ENCODE peak calls at places on chromosomes 11 and 22, in six cellular contexts. One of them, this sample, is unnamed.
A peak's percentile ranks its signal among the peaks of the same experiment; 100 is the strongest.

GRCh38 chr22:39595622-39596182 is 25.1 kb downstream of the CACNA1I start:
- DNase-seq in H54: no peak
- DNase-seq in tibial nerve: no peak
- DNase-seq in EL: no peak
- DNase-seq in T1000: no peak
- DNase-seq in fibroblast of pulmonary artery: no peak
- DNase-seq in this sample: no peak

GRCh38 chr11:10373340-10373739 is 68.5 kb downstream of the ADM start:
- DNase-seq in H54: no peak
- DNase-seq in tibial nerve: no peak
- DNase-seq in EL: peak; percentile 34
- DNase-seq in fibroblast of pulmonary artery: no peak
- DNase-seq in T1000: no peak
- DNase-seq in this sample: no peak

GRCh38 chr22:31229402-31230140 is 17.5 kb downstream of the LIMK2 start:
- DNase-seq in H54: no peak
- DNase-seq in T1000: no peak
- DNase-seq in fibroblast of pulmonary artery: peak; percentile 58
- DNase-seq in tibial nerve: no peak
- DNase-seq in EL: peak; percentile 29
- DNase-seq in this sample: peak; percentile 40

GRCh38 chr11:123314972-123315371 is 115.1 kb upstream of the GRAMD1B start:
- DNase-seq in fibroblast of pulmonary artery: no peak
- DNase-seq in EL: no peak
- DNase-seq in H54: no peak
- DNase-seq in T1000: no peak
- DNase-seq in tibial nerve: no peak
- DNase-seq in this sample: no peak

GRCh38 chr22:37387793-37388192 is 39.5 kb downstream of the ELFN2 start:
- DNase-seq in tibial nerve: no peak
- DNase-seq in H54: no peak
- DNase-seq in T1000: no peak
- DNase-seq in fibroblast of pulmonary artery: no peak
- DNase-seq in EL: no peak
- DNase-seq in this sample: no peak

GRCh38 chr11:17513853-17514252 is 30.4 kb downstream of the USH1C start:
- DNase-seq in tibial nerve: no peak
- DNase-seq in H54: no peak
- DNase-seq in T1000: no peak
- DNase-seq in fibroblast of pulmonary artery: no peak
- DNase-seq in EL: peak; percentile 19
- DNase-seq in this sample: peak; percentile 10

GRCh38 chr11:86632499-86633269 is 39.7 kb downstream of the ME3 start:
- DNase-seq in tibial nerve: no peak
- DNase-seq in H54: peak; percentile 63
- DNase-seq in T1000: peak; percentile 65
- DNase-seq in EL: peak; percentile 100
- DNase-seq in fibroblast of pulmonary artery: peak; percentile 90
- DNase-seq in this sample: peak; percentile 100

GRCh38 chr11:14908214-14908880 is 16.3 kb upstream of the CYP2R1 start:
- DNase-seq in fibroblast of pulmonary artery: peak; percentile 62
- DNase-seq in H54: no peak
- DNase-seq in EL: peak; percentile 43
- DNase-seq in T1000: no peak
- DNase-seq in tibial nerve: peak; percentile 19
- DNase-seq in this sample: no peak

GRCh38 chr22:48359613-48359965 is 1468.1 kb downstream of the BRD1 start:
- DNase-seq in fibroblast of pulmonary artery: no peak
- DNase-seq in H54: no peak
- DNase-seq in tibial nerve: no peak
- DNase-seq in EL: no peak
- DNase-seq in T1000: no peak
- DNase-seq in this sample: no peak

GRCh38 chr22:39089928-39090327 is 7.1 kb upstream of the APOBEC3H start:
- DNase-seq in T1000: no peak
- DNase-seq in EL: no peak
- DNase-seq in H54: no peak
- DNase-seq in tibial nerve: no peak
- DNase-seq in fibroblast of pulmonary artery: no peak
- DNase-seq in this sample: no peak

GRCh38 chr11:45213717-45214116 is 67.3 kb downstream of the PRDM11 start:
- DNase-seq in H54: no peak
- DNase-seq in T1000: no peak
- DNase-seq in EL: no peak
- DNase-seq in fibroblast of pulmonary artery: no peak
- DNase-seq in tibial nerve: no peak
- DNase-seq in this sample: no peak

GRCh38 chr11:115990004-115990447 is 485.8 kb upstream of the CADM1 start:
- DNase-seq in H54: peak; percentile 21
- DNase-seq in tibial nerve: no peak
- DNase-seq in fibroblast of pulmonary artery: no peak
- DNase-seq in T1000: no peak
- DNase-seq in EL: no peak
- DNase-seq in this sample: no peak

GRCh38 chr11:73233211-73233610 is 15.1 kb downstream of the P2RY2 start:
- DNase-seq in EL: no peak
- DNase-seq in H54: no peak
- DNase-seq in T1000: no peak
- DNase-seq in fibroblast of pulmonary artery: no peak
- DNase-seq in tibial nerve: no peak
- DNase-seq in this sample: no peak

GRCh38 chr11:126853732-126854131 is 146.8 kb downstream of the KIRREL3 start:
- DNase-seq in EL: no peak
- DNase-seq in H54: no peak
- DNase-seq in tibial nerve: no peak
- DNase-seq in T1000: no peak
- DNase-seq in fibroblast of pulmonary artery: no peak
- DNase-seq in this sample: no peak

GRCh38 chr11:105769627-105770026 is 159.8 kb downstream of the GRIA4 start:
- DNase-seq in EL: no peak
- DNase-seq in H54: no peak
- DNase-seq in fibroblast of pulmonary artery: no peak
- DNase-seq in tibial nerve: no peak
- DNase-seq in T1000: no peak
- DNase-seq in this sample: no peak

GRCh38 chr11:103792981-103793468 is 243.4 kb upstream of the DDI1 start:
- DNase-seq in tibial nerve: no peak
- DNase-seq in H54: no peak
- DNase-seq in EL: peak; percentile 9
- DNase-seq in T1000: no peak
- DNase-seq in fibroblast of pulmonary artery: peak; percentile 69
- DNase-seq in this sample: peak; percentile 4

GRCh38 chr11:82814379-82814778 is 80.7 kb upstream of the FAM181B start:
- DNase-seq in fibroblast of pulmonary artery: no peak
- DNase-seq in T1000: no peak
- DNase-seq in H54: no peak
- DNase-seq in EL: no peak
- DNase-seq in tibial nerve: no peak
- DNase-seq in this sample: no peak

GRCh38 chr11:15616130-15617105 is 501.7 kb downstream of the INSC start:
- DNase-seq in EL: no peak
- DNase-seq in T1000: no peak
- DNase-seq in fibroblast of pulmonary artery: no peak
- DNase-seq in tibial nerve: no peak
- DNase-seq in H54: no peak
- DNase-seq in this sample: no peak

GRCh38 chr11:12800032-12800671 is 125.9 kb downstream of the TEAD1 start:
- DNase-seq in tibial nerve: no peak
- DNase-seq in T1000: no peak
- DNase-seq in EL: peak; percentile 77
- DNase-seq in H54: peak; percentile 57
- DNase-seq in fibroblast of pulmonary artery: peak; percentile 56
- DNase-seq in this sample: peak; percentile 81

GRCh38 chr11:117045956-117046355 is 52.3 kb downstream of the SIK3 start:
- DNase-seq in fibroblast of pulmonary artery: peak; percentile 92
- DNase-seq in tibial nerve: no peak
- DNase-seq in T1000: no peak
- DNase-seq in H54: no peak
- DNase-seq in EL: no peak
- DNase-seq in this sample: no peak

GRCh38 chr11:134791102-134791501 is 379.1 kb upstream of the B3GAT1 start:
- DNase-seq in H54: no peak
- DNase-seq in fibroblast of pulmonary artery: no peak
- DNase-seq in T1000: no peak
- DNase-seq in EL: no peak
- DNase-seq in tibial nerve: no peak
- DNase-seq in this sample: no peak

GRCh38 chr22:41445171-41446056 is 1.2 kb downstream of the TOB2 start:
- DNase-seq in tibial nerve: no peak
- DNase-seq in fibroblast of pulmonary artery: peak; percentile 14
- DNase-seq in T1000: no peak
- DNase-seq in H54: no peak
- DNase-seq in EL: peak; percentile 21
- DNase-seq in this sample: peak; percentile 18

GRCh38 chr22:23790819-23791736 is 4.3 kb downstream of the SMARCB1 start:
- DNase-seq in T1000: no peak
- DNase-seq in tibial nerve: peak; percentile 59
- DNase-seq in fibroblast of pulmonary artery: peak; percentile 39
- DNase-seq in H54: no peak
- DNase-seq in EL: peak; percentile 38
- DNase-seq in this sample: no peak

GRCh38 chr11:134360050-134360835 is 28.5 kb downstream of the GLB1L2 start:
- DNase-seq in T1000: no peak
- DNase-seq in EL: peak; percentile 26
- DNase-seq in tibial nerve: peak; percentile 70
- DNase-seq in H54: peak; percentile 82
- DNase-seq in fibroblast of pulmonary artery: peak; percentile 63
- DNase-seq in this sample: peak; percentile 78

GRCh38 chr11:85756401-85757200 is 54.3 kb downstream of the SYTL2 start:
- DNase-seq in EL: no peak
- DNase-seq in T1000: no peak
- DNase-seq in tibial nerve: no peak
- DNase-seq in fibroblast of pulmonary artery: no peak
- DNase-seq in H54: no peak
- DNase-seq in this sample: peak; percentile 41

GRCh38 chr11:95585071-95585751 is 204.4 kb downstream of the FAM76B start:
- DNase-seq in H54: no peak
- DNase-seq in tibial nerve: no peak
- DNase-seq in EL: peak; percentile 62
- DNase-seq in fibroblast of pulmonary artery: peak; percentile 34
- DNase-seq in T1000: no peak
- DNase-seq in this sample: no peak

GRCh38 chr11:1501421-1502167 is 15.0 kb upstream of the MOB2 start:
- DNase-seq in fibroblast of pulmonary artery: no peak
- DNase-seq in H54: no peak
- DNase-seq in T1000: no peak
- DNase-seq in tibial nerve: no peak
- DNase-seq in EL: no peak
- DNase-seq in this sample: no peak

GRCh38 chr11:78649361-78650215 is 74.9 kb upstream of the NARS2 start:
- DNase-seq in EL: no peak
- DNase-seq in fibroblast of pulmonary artery: no peak
- DNase-seq in T1000: no peak
- DNase-seq in tibial nerve: no peak
- DNase-seq in H54: no peak
- DNase-seq in this sample: no peak

GRCh38 chr11:2102132-2102882 is 36.9 kb downstream of the IGF2 start:
- DNase-seq in T1000: no peak
- DNase-seq in EL: no peak
- DNase-seq in H54: no peak
- DNase-seq in tibial nerve: no peak
- DNase-seq in fibroblast of pulmonary artery: no peak
- DNase-seq in this sample: no peak

GRCh38 chr11:17730137-17730536 is 4.4 kb upstream of the KCNC1 start:
- DNase-seq in tibial nerve: no peak
- DNase-seq in fibroblast of pulmonary artery: no peak
- DNase-seq in H54: no peak
- DNase-seq in EL: no peak
- DNase-seq in T1000: no peak
- DNase-seq in this sample: no peak

GRCh38 chr11:69044111-69045013 is 4.4 kb upstream of the TPCN2 start:
- DNase-seq in EL: peak; percentile 85
- DNase-seq in tibial nerve: peak; percentile 61
- DNase-seq in H54: peak; percentile 77
- DNase-seq in T1000: peak; percentile 75
- DNase-seq in fibroblast of pulmonary artery: peak; percentile 59
- DNase-seq in this sample: peak; percentile 42

GRCh38 chr22:24433868-24434471 is 6.6 kb downstream of the ADORA2A start:
- DNase-seq in H54: no peak
- DNase-seq in tibial nerve: peak; percentile 43
- DNase-seq in T1000: peak; percentile 24
- DNase-seq in fibroblast of pulmonary artery: peak; percentile 43
- DNase-seq in EL: peak; percentile 79
- DNase-seq in this sample: peak; percentile 63

GRCh38 chr11:68130121-68130520 is 8.9 kb upstream of the CHKA start:
- DNase-seq in fibroblast of pulmonary artery: no peak
- DNase-seq in EL: no peak
- DNase-seq in tibial nerve: no peak
- DNase-seq in T1000: no peak
- DNase-seq in H54: no peak
- DNase-seq in this sample: no peak

GRCh38 chr11:21556936-21557335 is 635.9 kb upstream of the ANO5 start:
- DNase-seq in T1000: no peak
- DNase-seq in H54: no peak
- DNase-seq in fibroblast of pulmonary artery: no peak
- DNase-seq in EL: no peak
- DNase-seq in tibial nerve: no peak
- DNase-seq in this sample: no peak

GRCh38 chr11:10878408-10879214 is 20.8 kb upstream of the ZBED5 start:
- DNase-seq in T1000: no peak
- DNase-seq in tibial nerve: no peak
- DNase-seq in EL: peak; percentile 70
- DNase-seq in H54: no peak
- DNase-seq in fibroblast of pulmonary artery: peak; percentile 86
- DNase-seq in this sample: peak; percentile 63

GRCh38 chr22:44180706-44181032 is at the start of gene PARVG:
- DNase-seq in T1000: no peak
- DNase-seq in fibroblast of pulmonary artery: no peak
- DNase-seq in tibial nerve: no peak
- DNase-seq in EL: no peak
- DNase-seq in H54: no peak
- DNase-seq in this sample: no peak

GRCh38 chr11:84790849-84791427 is 836.2 kb downstream of the DLG2 start:
- DNase-seq in T1000: no peak
- DNase-seq in EL: no peak
- DNase-seq in fibroblast of pulmonary artery: no peak
- DNase-seq in H54: no peak
- DNase-seq in tibial nerve: no peak
- DNase-seq in this sample: no peak

GRCh38 chr11:13337986-13338436 is 60.4 kb downstream of the BMAL1 start:
- DNase-seq in fibroblast of pulmonary artery: peak; percentile 60
- DNase-seq in EL: peak; percentile 71
- DNase-seq in T1000: no peak
- DNase-seq in tibial nerve: no peak
- DNase-seq in H54: no peak
- DNase-seq in this sample: no peak

This sample was measured in HT1080.